ENCODE peak calls at places on chromosomes 11 and 22, in six cellular contexts. P is heart right ventricle; F is tibial nerve; D is naive thymus-derived CD4-positive, alpha-beta T cell; G is stomach; W is left lung. C is an unnamed sample.
A peak's percentile ranks its signal among the peaks of the same experiment; 100 is the strongest.

GRCh38 chr11:22764732-22765131 is 64.9 kb downstream of the SVIP start:
- DNase-seq in G (no peak), P (no peak), W (no peak), F (no peak), D (no peak), C (no peak)

GRCh38 chr11:24234822-24235508 is 261.9 kb upstream of the LUZP2 start:
- DNase-seq in D (no peak), W (peak; percentile 73), P (no peak), G (peak; percentile 66), F (no peak), C (no peak)

GRCh38 chr11:16561150-16561549 is 177.3 kb upstream of the C11orf58 start:
- DNase-seq in F (no peak), D (no peak), W (no peak), G (no peak), P (no peak), C (no peak)

GRCh38 chr11:68013611-68014156 is 3.6 kb downstream of the ALDH3B1 start:
- DNase-seq in W (peak; percentile 76), G (no peak), F (no peak), P (no peak), D (no peak), C (no peak)

GRCh38 chr11:12842933-12843636 is 166.0 kb upstream of the RASSF10 start:
- DNase-seq in W (no peak), G (no peak), D (no peak), P (no peak), F (no peak), C (no peak)

GRCh38 chr11:63985812-63986155 is 454 bp upstream of the OTUB1 start:
- DNase-seq in G (no peak), F (no peak), P (peak; percentile 47), W (peak; percentile 92), D (peak; percentile 71), C (no peak)

GRCh38 chr11:11213117-11213516 is 139.9 kb downstream of the CSNK2A3 start:
- DNase-seq in F (no peak), G (no peak), P (no peak), W (no peak), D (no peak), C (no peak)

GRCh38 chr11:131370090-131370751 is at the start of gene NTM:
- DNase-seq in F (peak; percentile 23), G (peak; percentile 44), P (peak; percentile 32), W (no peak), D (no peak), C (no peak)

GRCh38 chr11:721347-721912 is 15.4 kb downstream of the EPS8L2 start:
- DNase-seq in D (no peak), P (no peak), G (no peak), W (peak; percentile 80), F (no peak), C (no peak)

GRCh38 chr11:71180694-71181466 is 71.5 kb downstream of the SHANK2 start:
- DNase-seq in F (no peak), W (no peak), D (no peak), P (no peak), G (no peak), C (no peak)

GRCh38 chr11:114098927-114099326 is 39.4 kb downstream of the ZBTB16 start:
- DNase-seq in P (no peak), W (no peak), F (no peak), D (no peak), G (no peak), C (no peak)
- H3K4me3 ChIP-seq in P (no peak overlapping the region), W (no peak overlapping the region), F (no peak overlapping the region), D (no peak overlapping the region), G (peak overlapping the region; percentile 7), C (no peak overlapping the region)

DNA sequence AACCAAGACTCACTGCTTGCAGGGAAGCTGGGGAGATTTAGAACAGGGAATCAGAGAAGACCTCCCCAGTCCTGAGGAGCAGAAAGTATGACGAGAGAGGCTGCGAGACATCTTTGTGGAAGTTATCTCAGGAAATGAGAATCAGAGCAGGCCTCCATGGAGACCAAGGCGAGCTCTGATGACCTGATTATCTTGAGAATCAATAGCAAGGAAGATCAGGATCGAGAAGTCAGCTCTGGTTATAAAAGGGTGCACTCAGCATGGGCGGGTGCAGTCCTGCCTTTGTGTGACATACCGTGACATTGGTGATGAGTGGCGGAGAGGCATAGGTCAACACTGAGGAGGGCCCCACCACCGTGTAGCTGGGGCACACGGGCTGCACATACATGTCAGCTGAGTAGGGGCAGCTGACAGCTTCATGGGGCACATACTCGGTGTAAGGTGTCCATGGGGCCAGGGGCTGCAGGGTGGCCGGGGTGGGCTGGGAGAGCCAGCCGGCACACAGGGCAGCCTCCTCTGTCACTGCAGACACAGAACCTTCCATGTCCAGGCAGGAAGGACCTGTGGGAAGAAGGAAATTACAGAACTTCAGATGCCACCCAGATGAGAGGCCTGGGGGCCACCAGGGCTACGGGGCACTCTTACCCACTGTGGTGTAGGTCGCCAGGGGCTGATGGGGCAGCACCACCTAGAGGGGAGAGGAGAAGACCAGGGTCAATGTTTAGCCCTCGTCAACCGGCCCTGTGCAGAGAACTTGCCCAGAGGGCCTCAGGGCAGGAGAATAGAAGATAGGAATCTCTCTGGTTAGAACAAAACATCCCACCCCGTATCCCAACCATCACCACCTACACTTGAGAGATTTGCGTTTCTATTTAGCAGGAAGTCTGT is 21.7 kb downstream of the POU2AF1 start:
- DNase-seq in G (no peak), D (no peak), P (no peak), W (no peak), F (no peak), C (no peak)
- H3K27ac ChIP-seq in G (peak overlapping the region; percentile 65), D (no peak overlapping the region), P (no peak overlapping the region), W (no peak overlapping the region), F (no peak overlapping the region), C (no peak overlapping the region)

DNA sequence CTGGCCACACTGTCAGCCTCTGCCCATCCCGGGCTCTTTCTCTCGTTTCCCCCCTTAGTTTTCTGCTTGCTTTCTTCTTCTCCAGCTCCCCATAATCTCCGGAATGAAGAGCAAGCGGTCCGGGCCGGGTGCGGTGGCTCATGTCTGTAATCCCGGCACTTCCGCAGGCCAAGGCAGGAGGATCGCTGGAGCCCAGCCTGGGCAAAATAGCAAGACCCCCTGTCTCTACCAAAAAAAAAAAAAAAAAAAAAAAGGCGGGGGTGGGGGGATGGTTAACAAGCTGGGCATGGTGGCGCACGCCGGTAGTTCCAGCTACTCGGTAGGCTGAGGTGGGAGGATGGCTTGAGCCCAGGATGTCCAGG is 40.8 kb downstream of the AHNAK start:
- DNase-seq in G (no peak), D (no peak), F (peak; percentile 43), P (no peak), W (no peak), C (no peak)
- H3K4me3 ChIP-seq in G (peak overlapping the region; percentile 35), D (no peak overlapping the region), F (peak overlapping the region; percentile 42), P (peak overlapping the region; percentile 34), W (peak overlapping the region; percentile 13), C (peak overlapping the region; percentile 29)

GRCh38 chr11:96157517-96157873 is 185.5 kb downstream of the MAML2 start:
- DNase-seq in P (no peak), D (no peak), G (no peak), W (no peak), F (no peak), C (no peak)
- H3K27ac ChIP-seq in P (peak overlapping the region; percentile 84), D (no peak overlapping the region), G (peak overlapping the region; percentile 82), W (peak overlapping the region; percentile 94), F (peak overlapping the region; percentile 74), C (no peak overlapping the region)

GRCh38 chr11:128504489-128504888 is 82.9 kb downstream of the ETS1 start:
- DNase-seq in P (no peak), F (no peak), D (no peak), W (no peak), G (no peak), C (no peak)

GRCh38 chr11:128506999-128507591 is 80.3 kb downstream of the ETS1 start:
- DNase-seq in P (peak; percentile 75), G (peak; percentile 81), W (peak; percentile 81), F (peak; percentile 53), D (no peak), C (no peak)

GRCh38 chr11:128507936-128508335 is 79.4 kb downstream of the ETS1 start:
- DNase-seq in F (no peak), W (no peak), P (no peak), G (no peak), D (no peak), C (no peak)

GRCh38 chr11:128505449-128506058 is 81.8 kb downstream of the ETS1 start:
- DNase-seq in F (no peak), D (no peak), G (no peak), W (no peak), P (no peak), C (no peak)

GRCh38 chr11:128506384-128506783 is 81.0 kb downstream of the ETS1 start:
- DNase-seq in F (no peak), P (no peak), G (no peak), D (no peak), W (no peak), C (no peak)
- H3K4me3 ChIP-seq in F (no peak overlapping the region), P (peak overlapping the region; percentile 37), G (peak overlapping the region; percentile 11), D (peak overlapping the region; percentile 96), W (no peak overlapping the region), C (no peak overlapping the region)

GRCh38 chr22:50191041-50191740 is 5.5 kb downstream of the TRABD start:
- DNase-seq in F (no peak), W (peak; percentile 91), P (peak; percentile 33), D (no peak), G (peak; percentile 61), C (no peak)
- H3K27ac ChIP-seq in F (peak overlapping the region; percentile 93), W (peak overlapping the region; percentile 99), P (peak overlapping the region; percentile 97), D (peak overlapping the region; percentile 98), G (peak overlapping the region; percentile 89), C (no peak overlapping the region)

GRCh38 chr11:66317766-66318575 is 1.1 kb upstream of the CD248 start:
- DNase-seq in G (peak; percentile 36), D (no peak), W (peak; percentile 53), F (peak; percentile 57), P (no peak), C (no peak)

GRCh38 chr11:66315921-66316811 is 678 bp downstream of the CD248 start:
- DNase-seq in D (no peak), P (no peak), G (no peak), W (peak; percentile 78), F (no peak), C (no peak)

GRCh38 chr11:66315498-66315885 is 1.4 kb downstream of the CD248 start:
- DNase-seq in W (peak; percentile 42), D (no peak), G (no peak), F (no peak), P (no peak), C (no peak)

GRCh38 chr11:66317322-66317765 is 500 bp upstream of the CD248 start:
- DNase-seq in D (no peak), P (peak; percentile 73), G (no peak), W (peak; percentile 78), F (peak; percentile 37), C (no peak)

DNA sequence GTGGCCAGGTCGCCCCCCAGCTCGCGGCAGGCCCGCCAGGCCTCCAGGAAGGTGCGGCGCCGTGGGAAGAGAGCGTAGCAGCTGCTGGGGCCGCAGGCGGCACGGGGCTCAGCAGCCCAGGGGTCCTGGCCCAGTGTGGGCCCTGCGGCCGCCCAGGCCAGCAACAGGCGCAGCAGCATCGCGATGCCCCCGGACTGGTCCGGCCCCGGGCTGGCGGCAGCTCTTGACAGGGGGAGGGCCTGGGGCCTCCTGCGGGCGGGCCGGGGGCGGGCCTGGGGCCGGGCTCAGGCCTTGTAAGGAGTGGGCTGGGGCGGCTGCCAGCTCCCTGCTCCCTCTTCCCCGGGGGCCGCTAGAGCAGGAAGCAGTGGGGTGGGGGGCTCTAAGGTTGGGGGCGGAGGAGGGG is at the start of gene CD248:
- DNase-seq in D (no peak), F (peak; percentile 71), P (peak; percentile 89), G (no peak), W (peak; percentile 86), C (no peak)
- H3K4me3 ChIP-seq in D (peak within 1 kb of the TSS; percentile 54), F (peak within 1 kb of the TSS; percentile 57), P (peak within 1 kb of the TSS; percentile 63), G (peak within 1 kb of the TSS; percentile 50), W (peak within 1 kb of the TSS; percentile 62), C (no peak within 1 kb of the TSS)

C was measured in iPS DF 6.9.